ENCODE peak calls at places on chromosome 19, in nine cellular contexts. One of them, this sample, is unnamed. For H3K4me1, the result is how much of the 10 kb centered on the place peaks cover.

GRCh38 chr19:35213678-35214632 is 14.6 kb downstream of the FAM187B start:
- DNase-seq in breast epithelium: peak
- DNase-seq in cardiac muscle cell: no peak
- DNase-seq in psoas muscle: peak
- DNase-seq in tibial nerve: peak
- DNase-seq in OCI-LY7: peak
- DNase-seq in ascending aorta: peak
- DNase-seq in left lung: no peak
- DNase-seq in thoracic aorta: peak
- DNase-seq in this sample: peak

GRCh38 chr19:35202722-35203674 is 25.5 kb downstream of the FAM187B start:
- DNase-seq in breast epithelium: no peak
- DNase-seq in cardiac muscle cell: peak
- DNase-seq in psoas muscle: no peak
- DNase-seq in tibial nerve: no peak
- DNase-seq in OCI-LY7: no peak
- DNase-seq in ascending aorta: no peak
- DNase-seq in left lung: no peak
- DNase-seq in thoracic aorta: no peak
- DNase-seq in this sample: no peak

GRCh38 chr19:7371001-7371400 is 22.3 kb downstream of the ARHGEF18 start:
- DNase-seq in breast epithelium: no peak
- DNase-seq in cardiac muscle cell: no peak
- DNase-seq in psoas muscle: no peak
- DNase-seq in tibial nerve: no peak
- DNase-seq in OCI-LY7: no peak
- DNase-seq in ascending aorta: no peak
- DNase-seq in left lung: no peak
- DNase-seq in thoracic aorta: no peak
- DNase-seq in this sample: no peak

GRCh38 chr19:30640266-30640965 is 268.2 kb downstream of the ZNF536 start:
- DNase-seq in breast epithelium: no peak
- DNase-seq in cardiac muscle cell: no peak
- DNase-seq in psoas muscle: no peak
- DNase-seq in tibial nerve: no peak
- DNase-seq in OCI-LY7: no peak
- DNase-seq in ascending aorta: no peak
- DNase-seq in left lung: no peak
- DNase-seq in thoracic aorta: no peak
- DNase-seq in this sample: no peak

GRCh38 chr19:58552655-58553054 is 2.2 kb downstream of the CHMP2A start:
- DNase-seq in breast epithelium: no peak
- DNase-seq in cardiac muscle cell: no peak
- DNase-seq in psoas muscle: no peak
- DNase-seq in tibial nerve: no peak
- DNase-seq in OCI-LY7: no peak
- DNase-seq in ascending aorta: no peak
- DNase-seq in left lung: no peak
- DNase-seq in thoracic aorta: no peak
- DNase-seq in this sample: no peak

GRCh38 chr19:47813304-47813994 is 8.3 kb upstream of the CRX start:
- DNase-seq in breast epithelium: peak
- DNase-seq in cardiac muscle cell: peak
- DNase-seq in psoas muscle: peak
- DNase-seq in tibial nerve: peak
- DNase-seq in OCI-LY7: peak
- DNase-seq in ascending aorta: no peak
- DNase-seq in left lung: peak
- DNase-seq in thoracic aorta: no peak
- DNase-seq in this sample: peak

GRCh38 chr19:18253716-18254115 is 20.5 kb downstream of the IQCN start:
- DNase-seq in breast epithelium: no peak
- DNase-seq in cardiac muscle cell: no peak
- DNase-seq in psoas muscle: no peak
- DNase-seq in tibial nerve: no peak
- DNase-seq in OCI-LY7: peak
- DNase-seq in ascending aorta: no peak
- DNase-seq in left lung: no peak
- DNase-seq in thoracic aorta: no peak
- DNase-seq in this sample: no peak

GRCh38 chr19:3837922-3838321 is 30.9 kb downstream of the ZFR2 start:
- DNase-seq in breast epithelium: no peak
- DNase-seq in cardiac muscle cell: no peak
- DNase-seq in psoas muscle: no peak
- DNase-seq in tibial nerve: no peak
- DNase-seq in OCI-LY7: no peak
- DNase-seq in ascending aorta: no peak
- DNase-seq in left lung: no peak
- DNase-seq in thoracic aorta: no peak
- DNase-seq in this sample: no peak

GRCh38 chr19:51246153-51246552 is 4.7 kb upstream of the SIGLECL1 start:
- DNase-seq in breast epithelium: no peak
- DNase-seq in cardiac muscle cell: no peak
- DNase-seq in psoas muscle: no peak
- DNase-seq in tibial nerve: no peak
- DNase-seq in OCI-LY7: no peak
- DNase-seq in ascending aorta: no peak
- DNase-seq in left lung: no peak
- DNase-seq in thoracic aorta: no peak
- DNase-seq in this sample: no peak

GRCh38 chr19:18317998-18318800 is 4.7 kb downstream of the LSM4 start:
- DNase-seq in breast epithelium: no peak
- DNase-seq in cardiac muscle cell: no peak
- DNase-seq in psoas muscle: no peak
- DNase-seq in tibial nerve: no peak
- DNase-seq in OCI-LY7: no peak
- DNase-seq in ascending aorta: no peak
- DNase-seq in left lung: peak
- DNase-seq in thoracic aorta: no peak
- DNase-seq in this sample: peak

GRCh38 chr19:46613525-46613924 is 11.4 kb downstream of the PTGIR start:
- DNase-seq in breast epithelium: no peak
- DNase-seq in cardiac muscle cell: no peak
- DNase-seq in psoas muscle: no peak
- DNase-seq in tibial nerve: no peak
- DNase-seq in OCI-LY7: no peak
- DNase-seq in ascending aorta: no peak
- DNase-seq in left lung: no peak
- DNase-seq in thoracic aorta: no peak
- DNase-seq in this sample: no peak

GRCh38 chr19:39132344-39132969 is 6.9 kb downstream of the PAK4 start:
- DNase-seq in breast epithelium: no peak
- DNase-seq in cardiac muscle cell: no peak
- DNase-seq in psoas muscle: no peak
- DNase-seq in tibial nerve: no peak
- DNase-seq in OCI-LY7: no peak
- DNase-seq in ascending aorta: no peak
- DNase-seq in left lung: peak
- DNase-seq in thoracic aorta: no peak
- DNase-seq in this sample: no peak
- H3K4me1 ChIP-seq in breast epithelium: under half
- H3K4me1 ChIP-seq in cardiac muscle cell: under half
- H3K4me1 ChIP-seq in psoas muscle: under half
- H3K4me1 ChIP-seq in tibial nerve: half or more
- H3K4me1 ChIP-seq in OCI-LY7: under half
- H3K4me1 ChIP-seq in ascending aorta: under half
- H3K4me1 ChIP-seq in left lung: half or more
- H3K4me1 ChIP-seq in thoracic aorta: under half
- H3K4me1 ChIP-seq in this sample: under half

GRCh38 chr19:41298327-41298964 is 11.5 kb upstream of the CCDC97 start:
- DNase-seq in breast epithelium: peak
- DNase-seq in cardiac muscle cell: peak
- DNase-seq in psoas muscle: peak
- DNase-seq in tibial nerve: peak
- DNase-seq in OCI-LY7: no peak
- DNase-seq in ascending aorta: peak
- DNase-seq in left lung: peak
- DNase-seq in thoracic aorta: no peak
- DNase-seq in this sample: peak
- H3K4me3 ChIP-seq in breast epithelium: peak
- H3K4me3 ChIP-seq in cardiac muscle cell: no peak
- H3K4me3 ChIP-seq in psoas muscle: no peak
- H3K4me3 ChIP-seq in tibial nerve: no peak
- H3K4me3 ChIP-seq in OCI-LY7: no peak
- H3K4me3 ChIP-seq in ascending aorta: no peak
- H3K4me3 ChIP-seq in left lung: no peak
- H3K4me3 ChIP-seq in thoracic aorta: no peak
- H3K4me3 ChIP-seq in this sample: no peak

GRCh38 chr19:14089662-14090508 is 666 bp downstream of the SAMD1 start:
- DNase-seq in breast epithelium: no peak
- DNase-seq in cardiac muscle cell: peak
- DNase-seq in psoas muscle: peak
- DNase-seq in tibial nerve: peak
- DNase-seq in OCI-LY7: peak
- DNase-seq in ascending aorta: no peak
- DNase-seq in left lung: peak
- DNase-seq in thoracic aorta: no peak
- DNase-seq in this sample: peak
- TF ChIP-seq CTCF in breast epithelium: no peak
- TF ChIP-seq CTCF in cardiac muscle cell: no peak
- TF ChIP-seq CTCF in psoas muscle: no peak
- TF ChIP-seq CTCF in tibial nerve: peak
- TF ChIP-seq CTCF in OCI-LY7: peak
- TF ChIP-seq CTCF in ascending aorta: no peak
- TF ChIP-seq CTCF in left lung: no peak
- TF ChIP-seq CTCF in thoracic aorta: no peak
- TF ChIP-seq CTCF in this sample: no peak

GRCh38 chr19:19691683-19692082 is 23.0 kb downstream of the ZNF101 start:
- DNase-seq in breast epithelium: no peak
- DNase-seq in cardiac muscle cell: no peak
- DNase-seq in psoas muscle: no peak
- DNase-seq in tibial nerve: no peak
- DNase-seq in OCI-LY7: no peak
- DNase-seq in ascending aorta: no peak
- DNase-seq in left lung: no peak
- DNase-seq in thoracic aorta: no peak
- DNase-seq in this sample: no peak
- H3K4me1 ChIP-seq in breast epithelium: under half
- H3K4me1 ChIP-seq in cardiac muscle cell: under half
- H3K4me1 ChIP-seq in psoas muscle: under half
- H3K4me1 ChIP-seq in tibial nerve: under half
- H3K4me1 ChIP-seq in OCI-LY7: under half
- H3K4me1 ChIP-seq in ascending aorta: under half
- H3K4me1 ChIP-seq in left lung: under half
- H3K4me1 ChIP-seq in thoracic aorta: under half
- H3K4me1 ChIP-seq in this sample: under half

GRCh38 chr19:56350416-56351045 is 35.9 kb upstream of the ZSCAN5A start:
- DNase-seq in breast epithelium: peak
- DNase-seq in cardiac muscle cell: peak
- DNase-seq in psoas muscle: no peak
- DNase-seq in tibial nerve: peak
- DNase-seq in OCI-LY7: peak
- DNase-seq in ascending aorta: no peak
- DNase-seq in left lung: no peak
- DNase-seq in thoracic aorta: no peak
- DNase-seq in this sample: no peak
- H3K4me3 ChIP-seq in breast epithelium: no peak
- H3K4me3 ChIP-seq in cardiac muscle cell: no peak
- H3K4me3 ChIP-seq in psoas muscle: peak
- H3K4me3 ChIP-seq in tibial nerve: no peak
- H3K4me3 ChIP-seq in OCI-LY7: no peak
- H3K4me3 ChIP-seq in ascending aorta: no peak
- H3K4me3 ChIP-seq in left lung: no peak
- H3K4me3 ChIP-seq in thoracic aorta: no peak
- H3K4me3 ChIP-seq in this sample: no peak

GRCh38 chr19:50154529-50154928 is 8.6 kb downstream of the IZUMO2 start:
- DNase-seq in breast epithelium: no peak
- DNase-seq in cardiac muscle cell: no peak
- DNase-seq in psoas muscle: no peak
- DNase-seq in tibial nerve: no peak
- DNase-seq in OCI-LY7: no peak
- DNase-seq in ascending aorta: no peak
- DNase-seq in left lung: no peak
- DNase-seq in thoracic aorta: no peak
- DNase-seq in this sample: no peak

GRCh38 chr19:50159078-50159477 is 4.0 kb downstream of the IZUMO2 start:
- DNase-seq in breast epithelium: no peak
- DNase-seq in cardiac muscle cell: no peak
- DNase-seq in psoas muscle: no peak
- DNase-seq in tibial nerve: no peak
- DNase-seq in OCI-LY7: no peak
- DNase-seq in ascending aorta: no peak
- DNase-seq in left lung: no peak
- DNase-seq in thoracic aorta: no peak
- DNase-seq in this sample: no peak

GRCh38 chr19:50152578-50152977 is 10.5 kb downstream of the IZUMO2 start:
- DNase-seq in breast epithelium: no peak
- DNase-seq in cardiac muscle cell: no peak
- DNase-seq in psoas muscle: no peak
- DNase-seq in tibial nerve: no peak
- DNase-seq in OCI-LY7: no peak
- DNase-seq in ascending aorta: no peak
- DNase-seq in left lung: no peak
- DNase-seq in thoracic aorta: no peak
- DNase-seq in this sample: no peak

GRCh38 chr19:50158577-50158976 is 4.5 kb downstream of the IZUMO2 start:
- DNase-seq in breast epithelium: no peak
- DNase-seq in cardiac muscle cell: no peak
- DNase-seq in psoas muscle: no peak
- DNase-seq in tibial nerve: no peak
- DNase-seq in OCI-LY7: peak
- DNase-seq in ascending aorta: no peak
- DNase-seq in left lung: no peak
- DNase-seq in thoracic aorta: no peak
- DNase-seq in this sample: no peak

DNA sequence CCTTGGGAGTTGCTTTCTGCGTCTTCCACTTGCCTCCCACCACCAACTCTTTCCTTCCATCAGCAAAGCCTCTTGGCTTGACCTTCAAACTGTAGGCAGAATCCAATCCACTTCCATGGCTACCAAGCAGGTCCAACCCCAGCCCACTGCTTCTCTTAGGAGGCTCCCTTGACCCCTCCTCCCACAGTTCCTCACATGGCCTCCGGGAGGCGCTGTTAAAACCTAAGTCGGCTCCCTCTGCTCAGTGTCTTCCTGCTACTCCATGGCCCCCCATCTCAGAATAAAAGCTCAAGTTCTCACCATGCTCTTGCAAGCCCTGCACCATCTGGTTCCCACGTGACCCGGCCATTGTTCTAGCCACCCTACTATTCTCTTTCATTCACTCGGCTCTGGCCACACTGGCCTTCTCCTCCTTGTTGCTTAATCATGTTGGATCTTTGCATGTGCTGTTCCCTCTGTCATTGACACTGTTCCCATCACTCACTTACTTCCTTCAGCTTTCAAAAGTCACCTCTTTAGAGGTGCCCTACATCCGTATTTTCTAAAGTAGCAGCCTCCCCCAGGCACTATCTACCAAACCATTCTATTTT is 7.5 kb downstream of the IZUMO2 start:
- DNase-seq in breast epithelium: no peak
- DNase-seq in cardiac muscle cell: no peak
- DNase-seq in psoas muscle: no peak
- DNase-seq in tibial nerve: no peak
- DNase-seq in OCI-LY7: no peak
- DNase-seq in ascending aorta: no peak
- DNase-seq in left lung: no peak
- DNase-seq in thoracic aorta: no peak
- DNase-seq in this sample: no peak
- TF ChIP-seq CTCF in breast epithelium: no peak
- TF ChIP-seq CTCF in cardiac muscle cell: no peak
- TF ChIP-seq CTCF in psoas muscle: no peak
- TF ChIP-seq CTCF in tibial nerve: no peak
- TF ChIP-seq CTCF in OCI-LY7: peak
- TF ChIP-seq CTCF in ascending aorta: no peak
- TF ChIP-seq CTCF in left lung: no peak
- TF ChIP-seq CTCF in thoracic aorta: no peak
- TF ChIP-seq CTCF in this sample: no peak

This sample was measured in heart right ventricle.